ENCODE peak calls at places on chromosomes 16 and 17, in five cellular contexts. One of them, this sample, is unnamed.

GRCh38 chr17:564526-564925 is 150.1 kb downstream of the VPS53 start:
- DNase-seq in AG04450: no peak
- DNase-seq in lower leg skin: no peak
- DNase-seq in heart left ventricle: no peak
- DNase-seq in heart right ventricle: no peak
- DNase-seq in this sample: no peak

GRCh38 chr16:6861136-6861535 is 471.5 kb upstream of the RBFOX1 start:
- DNase-seq in AG04450: no peak
- DNase-seq in lower leg skin: no peak
- DNase-seq in heart left ventricle: no peak
- DNase-seq in heart right ventricle: no peak
- DNase-seq in this sample: no peak

GRCh38 chr17:34638526-34639260 is 59.3 kb downstream of the TMEM132E start:
- DNase-seq in AG04450: no peak
- DNase-seq in lower leg skin: no peak
- DNase-seq in heart left ventricle: no peak
- DNase-seq in heart right ventricle: no peak
- DNase-seq in this sample: no peak

GRCh38 chr17:31310260-31310659 is 3.6 kb downstream of the EVI2B start:
- DNase-seq in AG04450: no peak
- DNase-seq in lower leg skin: no peak
- DNase-seq in heart left ventricle: no peak
- DNase-seq in heart right ventricle: no peak
- DNase-seq in this sample: no peak

GRCh38 chr17:28425206-28425605 is 19.2 kb upstream of the SLC46A1 start:
- DNase-seq in AG04450: no peak
- DNase-seq in lower leg skin: no peak
- DNase-seq in heart left ventricle: no peak
- DNase-seq in heart right ventricle: no peak
- DNase-seq in this sample: no peak

GRCh38 chr16:77443834-77444460 is 9.1 kb upstream of the ADAMTS18 start:
- DNase-seq in AG04450: no peak
- DNase-seq in lower leg skin: no peak
- DNase-seq in heart left ventricle: no peak
- DNase-seq in heart right ventricle: no peak
- DNase-seq in this sample: no peak

GRCh38 chr17:45873728-45874127 is 20.6 kb upstream of the MAPT start:
- DNase-seq in AG04450: no peak
- DNase-seq in lower leg skin: no peak
- DNase-seq in heart left ventricle: no peak
- DNase-seq in heart right ventricle: no peak
- DNase-seq in this sample: no peak

GRCh38 chr17:53619025-53619424 is 203.7 kb upstream of the KIF2B start:
- DNase-seq in AG04450: no peak
- DNase-seq in lower leg skin: no peak
- DNase-seq in heart left ventricle: no peak
- DNase-seq in heart right ventricle: no peak
- DNase-seq in this sample: no peak

GRCh38 chr17:81852237-81852636 is 8.1 kb downstream of the P4HB start:
- DNase-seq in AG04450: no peak
- DNase-seq in lower leg skin: no peak
- DNase-seq in heart left ventricle: no peak
- DNase-seq in heart right ventricle: no peak
- DNase-seq in this sample: no peak

GRCh38 chr16:47861999-47862398 is 293.8 kb downstream of the ABCC12 start:
- DNase-seq in AG04450: no peak
- DNase-seq in lower leg skin: no peak
- DNase-seq in heart left ventricle: no peak
- DNase-seq in heart right ventricle: no peak
- DNase-seq in this sample: no peak

GRCh38 chr16:23578096-23578830 is 17.9 kb downstream of the NDUFAB1 start:
- DNase-seq in AG04450: no peak
- DNase-seq in lower leg skin: no peak
- DNase-seq in heart left ventricle: no peak
- DNase-seq in heart right ventricle: no peak
- DNase-seq in this sample: no peak

GRCh38 chr16:57017251-57017650 is 27.9 kb downstream of the NLRC5 start:
- DNase-seq in AG04450: no peak
- DNase-seq in lower leg skin: no peak
- DNase-seq in heart left ventricle: no peak
- DNase-seq in heart right ventricle: no peak
- DNase-seq in this sample: no peak

GRCh38 chr17:73613947-73614655 is 30.1 kb downstream of the SDK2 start:
- DNase-seq in AG04450: no peak
- DNase-seq in lower leg skin: no peak
- DNase-seq in heart left ventricle: no peak
- DNase-seq in heart right ventricle: no peak
- DNase-seq in this sample: no peak

GRCh38 chr16:85264752-85265151 is 152.5 kb upstream of the CIBAR2 start:
- DNase-seq in AG04450: no peak
- DNase-seq in lower leg skin: no peak
- DNase-seq in heart left ventricle: no peak
- DNase-seq in heart right ventricle: no peak
- DNase-seq in this sample: no peak

GRCh38 chr17:65418622-65419021 is 142.8 kb downstream of the AXIN2 start:
- DNase-seq in AG04450: no peak
- DNase-seq in lower leg skin: no peak
- DNase-seq in heart left ventricle: peak
- DNase-seq in heart right ventricle: no peak
- DNase-seq in this sample: no peak

GRCh38 chr16:50884066-50884860 is 142.4 kb downstream of the CYLD start:
- DNase-seq in AG04450: no peak
- DNase-seq in lower leg skin: no peak
- DNase-seq in heart left ventricle: no peak
- DNase-seq in heart right ventricle: no peak
- DNase-seq in this sample: no peak

GRCh38 chr17:81161972-81162371 is 3.3 kb upstream of the PVALEF start:
- DNase-seq in AG04450: no peak
- DNase-seq in lower leg skin: no peak
- DNase-seq in heart left ventricle: no peak
- DNase-seq in heart right ventricle: no peak
- DNase-seq in this sample: no peak

GRCh38 chr17:32569171-32570080 is 82.6 kb downstream of the CDK5R1 start:
- DNase-seq in AG04450: no peak
- DNase-seq in lower leg skin: no peak
- DNase-seq in heart left ventricle: no peak
- DNase-seq in heart right ventricle: no peak
- DNase-seq in this sample: no peak

GRCh38 chr16:11360581-11360980 is 15.3 kb downstream of the RMI2 start:
- DNase-seq in AG04450: no peak
- DNase-seq in lower leg skin: no peak
- DNase-seq in heart left ventricle: no peak
- DNase-seq in heart right ventricle: no peak
- DNase-seq in this sample: no peak

GRCh38 chr16:30340621-30341020 is 14.5 kb downstream of the CD2BP2 start:
- DNase-seq in AG04450: no peak
- DNase-seq in lower leg skin: no peak
- DNase-seq in heart left ventricle: no peak
- DNase-seq in heart right ventricle: no peak
- DNase-seq in this sample: no peak

GRCh38 chr17:38885728-38886642 is 16.1 kb downstream of the LASP1 start:
- DNase-seq in AG04450: no peak
- DNase-seq in lower leg skin: no peak
- DNase-seq in heart left ventricle: no peak
- DNase-seq in heart right ventricle: no peak
- DNase-seq in this sample: no peak

GRCh38 chr16:8675183-8676159 is 1.1 kb downstream of the ABAT start:
- DNase-seq in AG04450: no peak
- DNase-seq in lower leg skin: no peak
- DNase-seq in heart left ventricle: no peak
- DNase-seq in heart right ventricle: no peak
- DNase-seq in this sample: no peak

GRCh38 chr17:60080545-60080944 is 1.8 kb upstream of the HEATR6 start:
- DNase-seq in AG04450: no peak
- DNase-seq in lower leg skin: no peak
- DNase-seq in heart left ventricle: no peak
- DNase-seq in heart right ventricle: no peak
- DNase-seq in this sample: no peak

GRCh38 chr16:55370762-55371482 is 46.9 kb downstream of the IRX6 start:
- DNase-seq in AG04450: no peak
- DNase-seq in lower leg skin: peak
- DNase-seq in heart left ventricle: peak
- DNase-seq in heart right ventricle: peak
- DNase-seq in this sample: peak

GRCh38 chr16:19136549-19137196 is 22.9 kb downstream of the ITPRIPL2 start:
- DNase-seq in AG04450: no peak
- DNase-seq in lower leg skin: no peak
- DNase-seq in heart left ventricle: peak
- DNase-seq in heart right ventricle: no peak
- DNase-seq in this sample: no peak

GRCh38 chr17:4594406-4595349 is 10.3 kb downstream of the SMTNL2 start:
- DNase-seq in AG04450: no peak
- DNase-seq in lower leg skin: no peak
- DNase-seq in heart left ventricle: no peak
- DNase-seq in heart right ventricle: no peak
- DNase-seq in this sample: peak
- TF ChIP-seq CTCF in AG04450: peak
- TF ChIP-seq CTCF in lower leg skin: no peak
- TF ChIP-seq CTCF in heart left ventricle: no peak
- TF ChIP-seq CTCF in heart right ventricle: peak
- TF ChIP-seq CTCF in this sample: peak

GRCh38 chr17:20908373-20909273 is 134.2 kb downstream of the USP22 start:
- DNase-seq in AG04450: no peak
- DNase-seq in lower leg skin: peak
- DNase-seq in heart left ventricle: peak
- DNase-seq in heart right ventricle: peak
- DNase-seq in this sample: peak
- TF ChIP-seq CTCF in AG04450: peak
- TF ChIP-seq CTCF in lower leg skin: no peak
- TF ChIP-seq CTCF in heart left ventricle: peak
- TF ChIP-seq CTCF in heart right ventricle: peak
- TF ChIP-seq CTCF in this sample: peak

GRCh38 chr17:75594499-75595283 is 7.1 kb downstream of the MYO15B start:
- DNase-seq in AG04450: no peak
- DNase-seq in lower leg skin: no peak
- DNase-seq in heart left ventricle: no peak
- DNase-seq in heart right ventricle: no peak
- DNase-seq in this sample: no peak
- TF ChIP-seq CTCF in AG04450: no peak
- TF ChIP-seq CTCF in lower leg skin: no peak
- TF ChIP-seq CTCF in heart left ventricle: no peak
- TF ChIP-seq CTCF in heart right ventricle: no peak
- TF ChIP-seq CTCF in this sample: no peak

GRCh38 chr16:71536752-71537499 is 10.7 kb downstream of the CHST4 start:
- DNase-seq in AG04450: no peak
- DNase-seq in lower leg skin: no peak
- DNase-seq in heart left ventricle: no peak
- DNase-seq in heart right ventricle: no peak
- DNase-seq in this sample: no peak

GRCh38 chr16:71537643-71538042 is 11.4 kb downstream of the CHST4 start:
- DNase-seq in AG04450: peak
- DNase-seq in lower leg skin: no peak
- DNase-seq in heart left ventricle: no peak
- DNase-seq in heart right ventricle: no peak
- DNase-seq in this sample: no peak

GRCh38 chr16:71547168-71547567 is 20.9 kb downstream of the CHST4 start:
- DNase-seq in AG04450: no peak
- DNase-seq in lower leg skin: no peak
- DNase-seq in heart left ventricle: no peak
- DNase-seq in heart right ventricle: no peak
- DNase-seq in this sample: no peak

DNA sequence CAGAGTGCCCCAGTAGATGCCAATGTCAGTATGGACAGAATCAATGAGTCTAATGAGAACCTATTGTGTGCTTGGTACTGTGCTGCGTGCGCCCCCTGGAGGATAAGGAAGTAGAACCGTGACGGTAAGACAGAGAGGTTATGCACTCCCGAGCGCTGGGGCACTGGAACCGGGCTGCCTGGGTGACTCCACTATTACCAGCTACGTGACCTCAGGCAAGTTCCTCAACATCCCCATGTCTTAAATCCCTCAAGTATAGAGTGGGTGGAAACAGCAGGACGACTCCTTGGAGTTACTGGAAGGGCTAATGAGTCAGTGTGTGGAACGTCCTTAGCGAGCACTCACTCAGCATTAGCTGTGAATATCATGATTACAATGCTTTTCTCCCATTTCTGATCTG is 16.2 kb downstream of the CHST4 start:
- DNase-seq in AG04450: no peak
- DNase-seq in lower leg skin: no peak
- DNase-seq in heart left ventricle: peak
- DNase-seq in heart right ventricle: peak
- DNase-seq in this sample: no peak
- TF ChIP-seq CTCF in AG04450: peak
- TF ChIP-seq CTCF in lower leg skin: no peak
- TF ChIP-seq CTCF in heart left ventricle: no peak
- TF ChIP-seq CTCF in heart right ventricle: peak
- TF ChIP-seq CTCF in this sample: peak

DNA sequence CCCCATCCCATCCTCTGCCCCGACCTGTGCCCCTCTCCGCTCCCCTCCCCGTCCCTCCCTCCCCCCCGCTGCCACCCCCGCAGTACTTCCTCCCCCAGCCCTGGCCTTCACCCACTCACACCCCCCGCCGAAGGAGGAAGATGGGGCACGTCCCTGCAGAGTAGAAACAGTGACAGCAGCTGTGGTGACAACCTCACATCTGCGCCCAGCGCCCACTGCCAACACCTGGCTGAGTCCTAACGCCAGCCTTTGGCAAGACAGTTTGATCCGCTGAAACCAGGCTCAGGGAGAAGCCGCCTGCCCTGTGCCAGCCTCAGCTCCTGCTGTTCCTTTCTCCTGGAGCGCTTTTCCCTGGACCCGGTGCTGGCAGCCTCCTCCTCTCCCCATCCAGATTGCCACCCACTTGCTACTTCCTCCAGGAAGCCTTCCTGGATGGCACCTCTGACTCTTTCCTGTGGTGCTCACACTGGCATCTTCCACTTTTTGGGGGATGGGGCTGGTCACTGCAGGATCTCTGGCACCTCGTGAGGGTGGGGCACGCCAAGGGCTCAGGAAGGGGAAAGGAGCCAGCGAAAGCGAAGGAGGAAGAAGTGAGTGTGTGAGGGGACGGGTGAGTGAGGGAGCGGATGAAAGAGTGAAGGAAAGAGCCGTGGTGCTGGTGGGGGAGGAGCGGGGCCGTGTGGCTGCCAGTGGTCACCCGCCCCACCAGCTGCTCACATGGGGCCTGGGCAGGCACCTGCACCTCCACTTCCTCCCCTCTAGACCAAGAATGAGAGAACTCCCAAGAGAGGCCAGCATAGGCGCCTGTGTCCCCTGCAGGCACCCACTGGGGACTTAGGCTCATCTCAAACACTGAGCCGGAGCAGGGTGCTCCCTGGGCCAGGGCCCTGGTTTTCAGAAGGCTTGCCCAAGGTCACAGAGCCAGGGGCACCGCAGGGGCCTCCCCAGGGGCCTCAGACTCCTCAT is 27.0 kb downstream of the ZFPM1 start:
- DNase-seq in AG04450: no peak
- DNase-seq in lower leg skin: no peak
- DNase-seq in heart left ventricle: peak
- DNase-seq in heart right ventricle: no peak
- DNase-seq in this sample: no peak
- TF ChIP-seq CTCF in AG04450: no peak
- TF ChIP-seq CTCF in lower leg skin: no peak
- TF ChIP-seq CTCF in heart left ventricle: no peak
- TF ChIP-seq CTCF in heart right ventricle: no peak
- TF ChIP-seq CTCF in this sample: no peak

This sample was measured in psoas muscle.